ENCODE peak calls at places on chromosome 6, in seven cellular contexts. C is SK-N-SH treated with all-trans-retinoic acid at 6 μM for 48 hours, J is left lung, R is right cardiac atrium, Q is aorta, T is heart right ventricle, D is IMR-90. N is an unnamed sample.

GRCh38 chr6:115570326-115570725 is 490.4 kb downstream of the FRK start:
- ATAC-seq in J (no peak), C (no peak), R (no peak), T (no peak), Q (no peak), D (peak; percentile 93), N (no peak)

GRCh38 chr6:150720774-150721233 is 121.1 kb downstream of the PLEKHG1 start:
- ATAC-seq in Q (no peak), J (peak; percentile 67), R (peak; percentile 69), T (peak; percentile 43), C (no peak), D (no peak), N (peak; percentile 99)

GRCh38 chr6:30533460-30534294 is 22.6 kb downstream of the GNL1 start:
- ATAC-seq in C (no peak), Q (no peak), J (no peak), T (no peak), R (no peak), D (no peak), N (no peak)

GRCh38 chr6:16730720-16731502 is 30.3 kb downstream of the ATXN1 start:
- ATAC-seq in Q (no peak), T (no peak), R (no peak), C (peak; percentile 20), D (no peak), J (no peak), N (no peak)

GRCh38 chr6:83231146-83231545 is 38.0 kb downstream of the RWDD2A start:
- ATAC-seq in T (no peak), Q (no peak), D (peak; percentile 89), C (peak; percentile 88), J (no peak), R (no peak), N (no peak)

GRCh38 chr6:40359808-40360207 is 227.4 kb downstream of the LRFN2 start:
- ATAC-seq in C (no peak), J (peak; percentile 91), R (no peak), T (no peak), Q (no peak), D (no peak), N (no peak)

GRCh38 chr6:114304304-114304887 is 38.4 kb downstream of the HS3ST5 start:
- ATAC-seq in D (peak; percentile 66), R (no peak), C (peak; percentile 66), T (no peak), J (no peak), Q (no peak), N (no peak)

GRCh38 chr6:105483492-105483891 is 80.6 kb upstream of the PREP start:
- ATAC-seq in T (no peak), Q (no peak), R (no peak), D (peak; percentile 75), C (peak; percentile 77), J (no peak), N (no peak)

GRCh38 chr6:45209762-45210161 is 118.4 kb upstream of the RUNX2 start:
- ATAC-seq in Q (no peak), T (no peak), J (no peak), D (no peak), R (no peak), C (no peak), N (no peak)

GRCh38 chr6:7328159-7328713 is 15.2 kb upstream of the SSR1 start:
- ATAC-seq in Q (no peak), J (peak; percentile 30), C (no peak), D (no peak), T (no peak), R (no peak), N (peak; percentile 40)

GRCh38 chr6:44534291-44534690 is 146.8 kb downstream of the CDC5L start:
- ATAC-seq in D (no peak), R (no peak), T (no peak), J (no peak), Q (no peak), C (no peak), N (no peak)

GRCh38 chr6:108568101-108568500 is 7.4 kb downstream of the FOXO3 start:
- ATAC-seq in R (no peak), T (no peak), C (no peak), D (no peak), J (no peak), Q (no peak), N (no peak)

GRCh38 chr6:105384004-105384403 is 18.9 kb downstream of the PREP start:
- ATAC-seq in R (no peak), D (no peak), C (no peak), T (no peak), J (peak; percentile 35), Q (no peak), N (no peak)

GRCh38 chr6:1389791-1390070 is 355 bp downstream of the FOXF2 start:
- ATAC-seq in D (peak; percentile 1), C (no peak), R (no peak), Q (no peak), T (no peak), J (no peak), N (no peak)

GRCh38 chr6:117605169-117605826 is 3.0 kb upstream of the GOPC start:
- ATAC-seq in Q (no peak), C (peak; percentile 43), J (peak; percentile 39), D (peak; percentile 36), R (no peak), T (no peak), N (peak; percentile 40)

GRCh38 chr6:17156112-17156921 is 54.5 kb downstream of the STMND1 start:
- ATAC-seq in D (peak; percentile 90), C (peak; percentile 91), R (peak; percentile 66), Q (peak; percentile 63), T (no peak), J (peak; percentile 86), N (no peak)

GRCh38 chr6:37289931-37290330 is 32.0 kb upstream of the TMEM217 start:
- ATAC-seq in T (no peak), R (no peak), J (no peak), C (no peak), Q (no peak), D (no peak), N (no peak)

GRCh38 chr6:114007451-114007953 is 36.6 kb upstream of the HDAC2 start:
- ATAC-seq in Q (no peak), D (no peak), R (no peak), T (no peak), C (no peak), J (no peak), N (peak; percentile 71)

GRCh38 chr6:26554669-26555504 is 16.7 kb downstream of the HMGN4 start:
- ATAC-seq in D (peak; percentile 24), T (no peak), Q (peak; percentile 32), J (peak; percentile 10), C (peak; percentile 42), R (peak; percentile 26), N (peak; percentile 38)

GRCh38 chr6:121826156-121826810 is 390.8 kb downstream of the GJA1 start:
- ATAC-seq in J (peak; percentile 71), T (no peak), C (peak; percentile 92), R (peak; percentile 69), D (peak; percentile 60), Q (no peak), N (no peak)

GRCh38 chr6:33019358-33019757 is 10.0 kb upstream of the HLA-DOA start:
- ATAC-seq in Q (no peak), C (no peak), R (peak; percentile 3), D (peak; percentile 52), J (peak; percentile 5), T (no peak), N (peak; percentile 40)

GRCh38 chr6:71579902-71580301 is 291.3 kb downstream of the OGFRL1 start:
- ATAC-seq in C (no peak), R (no peak), J (no peak), D (no peak), T (no peak), Q (no peak), N (no peak)

GRCh38 chr6:7341989-7342742 is 29.2 kb upstream of the SSR1 start:
- ATAC-seq in J (no peak), C (peak; percentile 55), D (no peak), R (peak; percentile 89), T (no peak), Q (peak; percentile 36), N (no peak)

GRCh38 chr6:31725502-31726350 is 2.6 kb downstream of the MPIG6B start:
- ATAC-seq in T (no peak), C (no peak), J (no peak), R (no peak), Q (no peak), D (no peak), N (no peak)

GRCh38 chr6:7647504-7647903 is 57.5 kb downstream of the SNRNP48 start:
- ATAC-seq in Q (no peak), R (no peak), J (no peak), C (no peak), T (no peak), D (no peak), N (no peak)

GRCh38 chr6:140062042-140063041 is 687.9 kb upstream of the CITED2 start:
- ATAC-seq in J (peak; percentile 58), D (peak; percentile 80), T (peak; percentile 69), Q (peak; percentile 67), C (peak; percentile 87), R (no peak), N (no peak)

GRCh38 chr6:53828215-53828614 is 33.4 kb downstream of the LRRC1 start:
- ATAC-seq in J (no peak), C (no peak), R (no peak), D (no peak), Q (no peak), T (no peak), N (no peak)

GRCh38 chr6:41344865-41345264 is 9.5 kb downstream of the NCR2 start:
- ATAC-seq in R (no peak), J (no peak), Q (no peak), C (no peak), T (no peak), D (no peak), N (peak; percentile 78)

GRCh38 chr6:30541515-30542403 is 14.5 kb downstream of the GNL1 start:
- ATAC-seq in Q (peak; percentile 89), C (peak; percentile 73), J (peak; percentile 94), R (peak; percentile 77), T (peak; percentile 57), D (peak; percentile 85), N (peak; percentile 92)

GRCh38 chr6:90918361-90918760 is 331.5 kb upstream of the MAP3K7 start:
- ATAC-seq in T (no peak), C (no peak), J (no peak), D (no peak), R (no peak), Q (no peak), N (no peak)

GRCh38 chr6:148406579-148407371 is 64.1 kb downstream of the SASH1 start:
- ATAC-seq in D (no peak), Q (peak; percentile 65), C (no peak), T (no peak), R (peak; percentile 44), J (no peak), N (no peak)

GRCh38 chr6:38713812-38714211 is 1.3 kb upstream of the DNAH8 start:
- ATAC-seq in D (no peak), J (no peak), R (no peak), T (peak; percentile 33), Q (no peak), C (peak; percentile 24), N (peak; percentile 59)

GRCh38 chr6:138087549-138087948 is 19.7 kb downstream of the PERP start:
- ATAC-seq in J (no peak), T (no peak), Q (no peak), D (no peak), R (no peak), C (no peak), N (peak; percentile 39)

GRCh38 chr6:25279748-25280616 is 808 bp downstream of the CARMIL1 start:
- ATAC-seq in C (peak; percentile 33), Q (peak; percentile 43), T (peak; percentile 9), D (no peak), R (peak; percentile 33), J (peak; percentile 13), N (peak; percentile 44)

GRCh38 chr6:136244061-136244616 is 6.0 kb downstream of the MTFR2 start:
- ATAC-seq in T (no peak), D (peak; percentile 97), Q (no peak), J (no peak), R (no peak), C (no peak), N (no peak)

GRCh38 chr6:17115251-17116089 is 13.6 kb downstream of the STMND1 start:
- ATAC-seq in R (peak; percentile 51), C (peak; percentile 100), J (peak; percentile 86), T (no peak), D (peak; percentile 96), Q (no peak), N (no peak)

GRCh38 chr6:47729457-47729856 is 31.1 kb downstream of the ADGRF4 start:
- ATAC-seq in R (no peak), D (no peak), J (no peak), T (no peak), C (no peak), Q (no peak), N (no peak)

N was measured in stimulated activated memory B cell treated with anti-CD40 and anti-IgM and Interleukin-4, amounts not matched to agents 10 μg/mL and 1 μg/mL and 100 μg/mL, for 72 hours.